ENCODE peak calls at places on chromosomes 5 and 9, in six cellular contexts. G is neural progenitor cell; X is cardiac fibroblast; U is astrocyte; N is effector memory CD4-positive, alpha-beta T cell; I is colonic mucosa. W is an unnamed sample.
A peak's percentile ranks its signal among the peaks of the same experiment; 100 is the strongest.

GRCh38 chr5:115309751-115310370 is 13.4 kb upstream of the CCDC112 start:
- DNase-seq in G (peak; percentile 18), X (peak; percentile 81), U (peak; percentile 41), N (no peak), I (no peak), W (no peak)

GRCh38 chr5:51389582-51390463 is 6.6 kb downstream of the ISL1 start:
- DNase-seq in G (no peak), X (no peak), U (no peak), N (no peak), I (no peak), W (no peak)

GRCh38 chr5:157516016-157516415 is 56.0 kb downstream of the NIPAL4 start:
- DNase-seq in G (no peak), X (peak; percentile 91), U (peak; percentile 95), N (no peak), I (no peak), W (peak; percentile 86)

GRCh38 chr5:178201221-178201926 is 3.0 kb upstream of the HNRNPAB start:
- DNase-seq in G (no peak), X (peak; percentile 43), U (peak; percentile 34), N (no peak), I (no peak), W (no peak)

GRCh38 chr9:109467936-109468335 is 30.2 kb downstream of the PTPN3 start:
- DNase-seq in G (peak; percentile 59), X (peak; percentile 64), U (no peak), N (no peak), I (no peak), W (no peak)

GRCh38 chr5:125274938-125275759 is 528.7 kb upstream of the ZNF608 start:
- DNase-seq in G (no peak), X (no peak), U (peak; percentile 38), N (no peak), I (no peak), W (peak; percentile 27)

GRCh38 chr5:113281194-113281593 is 153.6 kb downstream of the TSSK1B start:
- DNase-seq in G (no peak), X (no peak), U (peak; percentile 66), N (no peak), I (no peak), W (peak; percentile 66)

GRCh38 chr5:115432691-115433090 is 111.9 kb downstream of the FEM1C start:
- DNase-seq in G (no peak), X (no peak), U (peak; percentile 73), N (no peak), I (no peak), W (no peak)

GRCh38 chr5:42252306-42252705 is 170.9 kb upstream of the GHR start:
- DNase-seq in G (no peak), X (no peak), U (no peak), N (no peak), I (no peak), W (no peak)

GRCh38 chr5:140556438-140556837 is 835 bp downstream of the SRA1 start:
- DNase-seq in G (no peak), X (peak; percentile 55), U (peak; percentile 53), N (no peak), I (no peak), W (no peak)
- H3K4me3 ChIP-seq in G (peak overlapping the region; percentile 84), X (peak overlapping the region; percentile 81), U (peak overlapping the region; percentile 86), N (peak overlapping the region; percentile 85), I (peak overlapping the region; percentile 71), W (peak overlapping the region; percentile 84)

DNA sequence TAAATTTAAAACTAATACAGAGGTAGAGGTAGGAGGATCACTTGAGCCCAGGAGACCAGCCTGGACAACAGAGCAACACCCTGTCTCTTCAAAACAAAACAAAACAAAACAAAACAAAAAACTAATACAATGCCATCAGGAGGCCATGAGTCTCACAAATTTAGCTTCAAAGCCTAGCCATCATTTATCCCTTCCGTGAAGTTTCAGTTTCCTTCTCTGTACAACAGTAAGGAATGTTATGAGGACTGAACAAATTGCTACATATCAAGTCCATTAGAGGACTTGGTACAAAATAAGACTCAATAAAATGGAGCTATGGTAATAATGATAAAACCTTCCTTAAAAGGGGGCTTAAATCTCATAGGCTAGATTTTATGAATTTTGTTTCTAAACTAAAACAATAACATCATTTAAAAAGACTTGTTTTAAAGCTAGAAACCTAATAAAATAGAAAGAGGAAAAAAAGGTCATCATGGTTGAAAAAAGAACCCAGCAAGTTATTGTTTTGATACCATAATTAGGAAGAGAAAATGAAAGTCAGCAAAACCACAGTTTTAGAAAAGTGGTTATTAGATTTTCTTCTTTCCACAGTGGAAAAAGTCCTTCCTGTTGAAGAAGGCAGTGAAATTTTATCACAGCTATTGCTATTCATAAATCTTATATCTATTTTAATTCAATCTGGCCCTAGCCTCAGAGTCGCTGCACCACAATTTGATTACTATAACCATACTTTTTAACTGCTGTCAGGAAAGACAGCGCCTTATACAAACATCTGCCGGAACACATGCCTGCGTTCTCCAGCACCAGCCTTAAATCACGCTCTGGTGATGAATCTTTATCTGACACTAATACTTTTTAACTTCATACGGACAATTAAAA is 60.5 kb downstream of the MAPKAP1 start:
- DNase-seq in G (no peak), X (peak; percentile 46), U (no peak), N (no peak), I (no peak), W (no peak)
- H3K4me3 ChIP-seq in G (no peak overlapping the region), X (no peak overlapping the region), U (no peak overlapping the region), N (peak overlapping the region; percentile 41), I (no peak overlapping the region), W (no peak overlapping the region)

DNA sequence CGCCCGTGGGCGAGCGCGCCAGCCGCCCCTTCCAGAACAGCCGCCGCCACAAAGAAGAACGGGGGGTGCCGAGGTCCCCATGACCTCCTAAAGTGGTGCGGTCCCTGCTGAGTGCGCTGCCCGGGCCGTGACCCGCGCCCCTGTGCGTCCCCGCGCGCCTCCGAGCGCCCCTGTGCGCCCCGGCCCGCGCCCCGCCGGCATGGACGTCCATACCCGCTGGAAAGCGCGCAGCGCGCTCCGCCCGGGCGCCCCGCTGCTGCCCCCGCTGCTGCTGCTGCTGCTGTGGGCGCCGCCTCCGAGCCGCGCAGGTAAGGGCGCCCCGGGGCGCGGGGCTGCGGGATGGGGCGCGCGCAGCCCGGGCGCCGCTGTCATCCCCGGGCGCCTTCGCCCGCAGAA is 384 bp downstream of the COL5A1 start:
- DNase-seq in G (peak; percentile 37), X (no peak), U (no peak), N (no peak), I (no peak), W (no peak)
- H3K4me3 ChIP-seq in G (peak overlapping the region; percentile 73), X (peak overlapping the region; percentile 84), U (peak overlapping the region; percentile 81), N (peak overlapping the region; percentile 51), I (peak overlapping the region; percentile 41), W (peak overlapping the region; percentile 96)

DNA sequence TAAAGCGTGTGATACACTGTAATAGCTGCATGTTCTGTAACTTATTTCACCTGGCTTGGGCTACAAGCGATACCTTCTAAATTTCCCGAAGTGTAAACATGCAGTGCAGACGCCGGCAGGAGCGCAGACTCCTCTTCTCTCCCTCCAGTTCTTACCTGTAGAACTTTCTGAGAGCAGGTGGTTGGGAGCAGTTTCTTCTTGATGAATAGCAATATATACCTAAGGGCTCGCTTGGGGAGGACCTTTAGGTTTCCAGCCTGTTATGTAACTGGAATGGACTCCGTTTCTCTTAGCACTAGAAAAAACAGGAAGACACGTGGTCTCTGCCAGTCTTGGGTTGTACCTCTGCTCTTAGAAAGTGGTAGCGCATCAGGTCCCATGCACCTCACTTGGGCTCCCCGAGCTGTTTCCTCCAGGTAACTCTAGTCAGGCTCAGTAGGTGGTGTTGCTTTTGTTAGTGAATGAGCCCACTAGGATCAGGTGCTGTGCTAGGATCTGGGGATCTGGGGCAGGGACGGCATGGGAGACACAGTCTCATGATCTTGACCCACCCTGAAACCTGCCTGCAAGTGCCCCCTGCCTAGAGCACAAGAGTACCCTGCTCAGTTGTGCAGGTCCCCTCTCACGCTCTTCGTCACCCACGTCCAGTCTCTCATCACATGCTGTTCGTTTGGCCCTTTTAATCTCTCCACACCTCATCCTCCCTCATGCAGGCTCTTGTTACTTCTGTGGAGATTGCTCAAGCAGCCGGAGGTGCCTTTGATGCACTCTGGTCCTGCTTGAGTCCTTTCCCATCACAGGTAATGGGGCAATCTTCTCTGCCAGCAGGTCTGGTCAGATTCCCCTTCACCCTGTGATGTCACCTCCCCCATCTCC is 2.8 kb downstream of the TENT4A start:
- DNase-seq in G (no peak), X (no peak), U (no peak), N (no peak), I (peak; percentile 21), W (no peak)
- H3K4me3 ChIP-seq in G (peak overlapping the region; percentile 93), X (peak overlapping the region; percentile 25), U (peak overlapping the region; percentile 85), N (peak overlapping the region; percentile 50), I (peak overlapping the region; percentile 49), W (peak overlapping the region; percentile 60)

DNA sequence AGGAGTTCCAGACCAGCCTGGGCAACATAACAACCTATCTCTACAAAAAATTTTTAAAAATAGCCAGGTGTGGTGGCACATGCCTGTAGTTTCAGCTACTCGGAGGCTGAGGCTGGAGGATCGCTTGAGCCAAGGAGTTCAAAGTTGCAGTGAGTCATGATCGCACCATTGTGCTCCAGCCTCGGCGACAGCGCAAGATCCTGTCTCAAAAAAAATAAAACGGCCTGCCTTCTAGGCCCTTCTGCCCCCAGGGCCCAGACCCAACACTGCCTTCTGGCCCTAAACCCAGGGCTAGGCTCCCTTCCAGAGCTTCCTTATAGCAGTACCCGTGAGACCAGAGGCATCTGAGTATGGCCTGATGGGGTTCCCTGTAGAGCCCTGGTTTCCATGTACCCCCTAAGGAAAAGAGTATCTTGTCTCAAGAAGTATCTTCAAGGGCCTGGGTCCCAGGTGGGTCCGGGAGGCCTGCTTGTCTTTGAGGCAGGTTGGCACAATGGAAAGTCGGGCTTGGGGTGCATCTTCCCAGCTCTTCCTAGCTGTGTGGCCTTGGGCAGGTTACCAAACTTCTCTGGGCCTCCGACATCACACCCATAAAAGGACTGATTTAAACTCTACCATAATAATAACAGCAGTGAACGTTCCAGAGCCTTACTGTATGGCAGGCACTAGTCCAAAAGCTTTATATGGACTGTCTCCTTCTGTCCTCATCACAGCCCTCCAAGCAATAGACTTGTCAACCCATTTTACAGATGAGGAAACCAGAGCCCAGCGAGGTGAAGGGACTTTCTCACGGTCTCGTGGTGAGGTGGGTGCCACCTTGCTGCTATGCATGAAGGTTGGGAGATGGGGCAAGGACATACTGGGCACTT is 9.7 kb downstream of the LRRC8A start:
- DNase-seq in G (no peak), X (peak; percentile 52), U (no peak), N (no peak), I (no peak), W (no peak)
- H3K4me3 ChIP-seq in G (no peak overlapping the region), X (no peak overlapping the region), U (no peak overlapping the region), N (no peak overlapping the region), I (no peak overlapping the region), W (no peak overlapping the region)

DNA sequence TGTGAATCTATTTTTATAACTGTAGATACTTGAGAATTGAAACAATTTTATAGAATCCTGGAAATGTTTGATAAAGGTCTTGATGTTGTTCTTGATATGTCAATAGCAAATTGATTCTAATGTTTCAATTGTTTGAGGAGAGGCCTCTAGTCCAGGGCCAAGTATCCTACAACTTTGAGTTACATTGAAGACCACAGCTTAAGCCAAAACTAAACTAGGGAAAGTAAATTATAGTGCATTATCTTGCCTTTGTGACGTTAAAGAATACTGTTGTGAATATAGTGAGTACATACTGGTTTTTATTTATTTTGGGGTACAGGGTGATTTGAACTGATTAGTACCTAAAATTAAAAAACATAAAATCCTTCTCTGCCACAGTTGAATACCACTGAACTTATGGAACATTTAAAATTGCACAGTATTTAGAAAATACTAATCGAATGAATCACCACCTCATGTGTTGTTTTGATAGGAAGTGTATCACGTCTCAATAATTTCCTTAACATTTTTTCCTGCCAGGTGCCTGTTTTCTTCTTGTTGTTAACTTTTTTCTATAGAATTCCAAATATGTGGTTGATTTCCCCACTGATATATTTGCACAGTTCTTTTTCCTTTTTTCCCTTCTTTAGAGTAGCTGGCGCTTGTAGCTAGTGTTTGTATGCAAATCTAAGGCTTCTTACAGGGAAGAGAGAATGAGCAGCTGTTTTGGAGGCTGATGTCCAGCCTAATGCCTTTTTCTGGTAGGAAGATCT is 12.5 kb downstream of the ARHGEF28 start:
- DNase-seq in G (no peak), X (peak; percentile 95), U (peak; percentile 80), N (no peak), I (no peak), W (peak; percentile 59)
- H3K4me3 ChIP-seq in G (no peak overlapping the region), X (no peak overlapping the region), U (no peak overlapping the region), N (no peak overlapping the region), I (no peak overlapping the region), W (no peak overlapping the region)

W was measured in brain microvascular endothelial cell.